ENCODE peak calls at places on chromosome 12, in six cellular contexts. G is iPS DF 6.9, J is sigmoid colon, T is SK-MEL-5, F is HFF-Myc, I is HCEC 1CT. O is an unnamed sample.

GRCh38 chr12:6116481-6117021 is 7.9 kb downstream of the VWF start:
- DNase-seq in G (no peak), J (no peak), T (no peak), F (no peak), I (no peak), O (no peak)

GRCh38 chr12:112904571-112904970 is 2.2 kb upstream of the OAS1 start:
- DNase-seq in G (no peak), J (no peak), T (no peak), F (no peak), I (no peak), O (no peak)

GRCh38 chr12:128810182-128811127 is 13.3 kb downstream of the SLC15A4 start:
- DNase-seq in G (no peak), J (peak), T (no peak), F (no peak), I (peak), O (no peak)

GRCh38 chr12:113056631-113057488 is at the start of gene DTX1:
- DNase-seq in G (no peak), J (no peak), T (no peak), F (no peak), I (no peak), O (no peak)

GRCh38 chr12:109988903-109989302 is 7.3 kb downstream of the GIT2 start:
- DNase-seq in G (no peak), J (no peak), T (peak), F (no peak), I (no peak), O (no peak)

GRCh38 chr12:122079038-122079531 is 529 bp downstream of the MLXIP start:
- DNase-seq in G (no peak), J (peak), T (no peak), F (no peak), I (no peak), O (no peak)

GRCh38 chr12:20264608-20265114 is 103.7 kb upstream of the PDE3A start:
- DNase-seq in G (peak), J (no peak), T (no peak), F (no peak), I (peak), O (peak)

GRCh38 chr12:116736962-116737773 is 701 bp downstream of the SPRING1 start:
- DNase-seq in G (no peak), J (no peak), T (no peak), F (no peak), I (peak), O (no peak)

GRCh38 chr12:77728018-77728417 is 102.7 kb upstream of the NAV3 start:
- DNase-seq in G (no peak), J (no peak), T (no peak), F (no peak), I (no peak), O (no peak)

GRCh38 chr12:67151891-67152290 is 117.3 kb upstream of the CAND1 start:
- DNase-seq in G (no peak), J (no peak), T (no peak), F (no peak), I (no peak), O (no peak)

GRCh38 chr12:107829271-107829670 is 54.8 kb downstream of the ASCL4 start:
- DNase-seq in G (no peak), J (no peak), T (no peak), F (no peak), I (no peak), O (no peak)

GRCh38 chr12:112752298-112752697 is 39.2 kb upstream of the RPH3A start:
- DNase-seq in G (no peak), J (no peak), T (no peak), F (no peak), I (no peak), O (no peak)

GRCh38 chr12:122836027-122836921 is 1.0 kb downstream of the HIP1R start:
- DNase-seq in G (no peak), J (peak), T (peak), F (no peak), I (peak), O (no peak)

GRCh38 chr12:87116778-87117177 is 860.6 kb upstream of the MGAT4C start:
- DNase-seq in G (no peak), J (no peak), T (no peak), F (no peak), I (peak), O (no peak)

GRCh38 chr12:89062996-89063395 is 289.3 kb downstream of the DUSP6 start:
- DNase-seq in G (no peak), J (no peak), T (no peak), F (no peak), I (no peak), O (no peak)

GRCh38 chr12:26953447-26953846 is 15.2 kb downstream of the FGFR1OP2 start:
- DNase-seq in G (no peak), J (peak), T (peak), F (no peak), I (no peak), O (no peak)

GRCh38 chr12:132471011-132471857 is 18.7 kb upstream of the FBRSL1 start:
- DNase-seq in G (no peak), J (no peak), T (peak), F (no peak), I (no peak), O (no peak)

GRCh38 chr12:2027379-2027778 is 23.1 kb upstream of the DCP1B start:
- DNase-seq in G (no peak), J (no peak), T (no peak), F (no peak), I (no peak), O (no peak)

GRCh38 chr12:89571481-89572190 is 45.8 kb upstream of the POC1B start:
- DNase-seq in G (no peak), J (no peak), T (no peak), F (peak), I (peak), O (no peak)

GRCh38 chr12:98464155-98464554 is 51.2 kb upstream of the TMPO start:
- DNase-seq in G (no peak), J (no peak), T (peak), F (no peak), I (peak), O (no peak)

GRCh38 chr12:31510034-31510433 is 80.9 kb downstream of the DENND5B start:
- DNase-seq in G (no peak), J (no peak), T (no peak), F (no peak), I (no peak), O (no peak)

GRCh38 chr12:96121271-96121711 is 72.9 kb upstream of the ELK3 start:
- DNase-seq in G (no peak), J (no peak), T (no peak), F (no peak), I (no peak), O (no peak)

GRCh38 chr12:83573676-83574075 is 887.0 kb downstream of the TMTC2 start:
- DNase-seq in G (no peak), J (no peak), T (no peak), F (peak), I (no peak), O (no peak)

GRCh38 chr12:43113616-43114015 is 438.4 kb downstream of the ADAMTS20 start:
- DNase-seq in G (no peak), J (no peak), T (no peak), F (no peak), I (no peak), O (no peak)

GRCh38 chr12:85693093-85693665 is 143.0 kb downstream of the RASSF9 start:
- DNase-seq in G (no peak), J (no peak), T (no peak), F (no peak), I (no peak), O (no peak)

GRCh38 chr12:64860446-64860998 is 36.1 kb downstream of the TBC1D30 start:
- DNase-seq in G (no peak), J (no peak), T (no peak), F (no peak), I (no peak), O (no peak)

GRCh38 chr12:79692249-79692619 is 1.5 kb upstream of the PAWR start:
- DNase-seq in G (no peak), J (no peak), T (no peak), F (no peak), I (no peak), O (no peak)

GRCh38 chr12:113149361-113150150 is at the start of gene CFAP73:
- DNase-seq in G (no peak), J (no peak), T (peak), F (peak), I (peak), O (peak)

GRCh38 chr12:84760091-84760490 is 152.5 kb downstream of the SLC6A15 start:
- DNase-seq in G (no peak), J (no peak), T (no peak), F (no peak), I (no peak), O (no peak)

GRCh38 chr12:57983150-57983857 is 41.9 kb downstream of the ATP23 start:
- DNase-seq in G (peak), J (no peak), T (peak), F (peak), I (peak), O (no peak)